ENCODE peak calls at places on chromosomes 12 and 14, in six cellular contexts. D is IMR-90, V is H1, C is mesenchymal stem cell, X is H9, J is neuronal stem cell. K is an unnamed sample.

GRCh38 chr12:26331960-26332359 is 136.6 kb downstream of the SSPN start:
- DNase-seq in C (no peak), V (no peak), D (no peak), J (no peak), X (no peak), K (no peak)

GRCh38 chr14:63045234-63045611 is at the start of gene KCNH5:
- DNase-seq in C (peak; percentile 44), V (peak; percentile 31), J (no peak), D (peak; percentile 46), X (peak; percentile 91), K (peak; percentile 51)

GRCh38 chr14:99612065-99612736 is 8.2 kb upstream of the CCDC85C start:
- DNase-seq in C (no peak), J (no peak), V (no peak), D (no peak), X (no peak), K (no peak)

GRCh38 chr14:47675489-47676300 is at the start of gene MDGA2:
- DNase-seq in V (peak; percentile 54), D (no peak), C (peak; percentile 74), X (peak; percentile 82), J (peak; percentile 56), K (no peak)

GRCh38 chr12:93894391-93895095 is 217.4 kb downstream of the CRADD start:
- DNase-seq in J (no peak), D (peak; percentile 52), C (no peak), V (no peak), X (no peak), K (no peak)

GRCh38 chr12:32548691-32549412 is 130.2 kb upstream of the DNM1L start:
- DNase-seq in J (no peak), C (peak; percentile 58), V (no peak), D (peak; percentile 79), X (no peak), K (no peak)

GRCh38 chr12:57104292-57104910 is 6.8 kb downstream of the STAT6 start:
- DNase-seq in C (no peak), D (no peak), V (no peak), X (no peak), J (no peak), K (no peak)

GRCh38 chr12:74646831-74647230 is 109.2 kb downstream of the ATXN7L3B start:
- DNase-seq in C (peak; percentile 5), X (no peak), V (no peak), J (no peak), D (no peak), K (peak; percentile 28)

GRCh38 chr14:37592288-37593274 is 2.5 kb downstream of the FOXA1 start:
- DNase-seq in C (peak; percentile 1), D (no peak), J (peak; percentile 21), X (peak; percentile 47), V (no peak), K (no peak)

GRCh38 chr12:16324772-16325171 is 22.7 kb upstream of the MGST1 start:
- DNase-seq in V (no peak), X (no peak), J (no peak), D (no peak), C (no peak), K (no peak)

GRCh38 chr12:26821212-26821701 is 11.7 kb downstream of the ITPR2 start:
- DNase-seq in V (no peak), D (peak; percentile 23), J (no peak), C (no peak), X (no peak), K (no peak)

GRCh38 chr12:6377667-6377994 is 2.3 kb upstream of the SCNN1A start:
- DNase-seq in D (no peak), J (no peak), X (peak; percentile 32), V (no peak), C (no peak), K (no peak)

GRCh38 chr12:71972441-71973074 is 33.9 kb downstream of the TPH2 start:
- DNase-seq in J (no peak), D (no peak), X (peak; percentile 64), V (no peak), C (no peak), K (no peak)

GRCh38 chr14:41986083-41986645 is 379.5 kb downstream of the LRFN5 start:
- DNase-seq in J (no peak), D (no peak), V (no peak), C (no peak), X (no peak), K (no peak)

GRCh38 chr14:37145395-37145794 is 27.0 kb downstream of the SLC25A21 start:
- DNase-seq in D (peak; percentile 13), J (no peak), X (no peak), C (no peak), V (no peak), K (peak; percentile 16)

GRCh38 chr12:91396296-91396695 is 213.7 kb upstream of the DCN start:
- DNase-seq in D (no peak), X (no peak), C (no peak), J (no peak), V (no peak), K (no peak)

GRCh38 chr12:40577834-40578233 is 114.4 kb upstream of the CNTN1 start:
- DNase-seq in J (no peak), D (no peak), C (no peak), V (no peak), X (no peak), K (no peak)

GRCh38 chr12:32397703-32398102 is 1.7 kb upstream of the FGD4 start:
- DNase-seq in V (no peak), J (no peak), X (peak; percentile 49), D (no peak), C (no peak), K (no peak)

GRCh38 chr14:24458736-24459135 is 16.2 kb upstream of the SDR39U1 start:
- DNase-seq in D (no peak), J (no peak), V (no peak), C (no peak), X (no peak), K (no peak)

GRCh38 chr14:71551291-71551955 is 380.8 kb upstream of the RGS6 start:
- DNase-seq in V (no peak), X (no peak), D (peak; percentile 84), C (peak; percentile 83), J (no peak), K (no peak)

GRCh38 chr12:107570721-107571120 is 114.9 kb upstream of the PWP1 start:
- DNase-seq in D (peak; percentile 67), X (no peak), C (no peak), J (no peak), V (no peak), K (no peak)

GRCh38 chr14:60163741-60164140 is 1.5 kb downstream of the DHRS7 start:
- DNase-seq in D (no peak), J (no peak), V (no peak), X (no peak), C (no peak), K (no peak)

GRCh38 chr14:77562681-77563080 is 53.8 kb downstream of the SPTLC2 start:
- DNase-seq in D (peak; percentile 98), C (peak; percentile 92), J (no peak), V (no peak), X (no peak), K (no peak)
- H3K9ac ChIP-seq in D (peak overlapping the region; percentile 4), C (no peak overlapping the region), J (no peak overlapping the region), V (no peak overlapping the region), X (no peak overlapping the region), K (no peak overlapping the region)

GRCh38 chr12:132043770-132044467 is 94.2 kb downstream of the EP400 start:
- DNase-seq in C (no peak), D (no peak), J (no peak), V (no peak), X (no peak), K (no peak)

GRCh38 chr12:132044661-132045412 is 95.1 kb downstream of the EP400 start:
- DNase-seq in C (no peak), J (no peak), V (no peak), X (no peak), D (no peak), K (no peak)

GRCh38 chr12:132049442-132049841 is 94.7 kb downstream of the DDX51 start:
- DNase-seq in D (no peak), J (no peak), C (no peak), X (no peak), V (no peak), K (no peak)

GRCh38 chr12:132045751-132046150 is 96.0 kb downstream of the EP400 start:
- DNase-seq in X (no peak), C (no peak), J (no peak), D (no peak), V (no peak), K (no peak)

GRCh38 chr12:132046561-132046960 is 96.8 kb downstream of the EP400 start:
- DNase-seq in V (no peak), D (peak; percentile 97), J (no peak), C (peak; percentile 99), X (no peak), K (peak; percentile 6)
- H2BK5ac ChIP-seq in V (peak overlapping the region; percentile 81), D (peak overlapping the region; percentile 46), J (no peak overlapping the region), C (no peak overlapping the region), X (no peak overlapping the region), K (no peak overlapping the region)

GRCh38 chr12:96486751-96487150 is 2.6 kb upstream of the CFAP54 start:
- DNase-seq in C (no peak), V (no peak), D (no peak), X (no peak), J (no peak), K (no peak)

GRCh38 chr12:96489392-96490056 is at the start of gene CFAP54:
- DNase-seq in V (peak; percentile 53), C (peak; percentile 94), J (peak; percentile 92), D (peak; percentile 89), X (peak; percentile 95), K (peak; percentile 100)

GRCh38 chr12:96487634-96488033 is 1.7 kb upstream of the CFAP54 start:
- DNase-seq in X (no peak), J (no peak), V (no peak), C (no peak), D (no peak), K (peak; percentile 60)

GRCh38 chr12:96483116-96483515 is 6.3 kb upstream of the CFAP54 start:
- DNase-seq in C (no peak), D (no peak), X (no peak), V (no peak), J (no peak), K (no peak)

GRCh38 chr12:96487214-96487613 is 2.2 kb upstream of the CFAP54 start:
- DNase-seq in J (no peak), X (no peak), C (peak; percentile 64), V (no peak), D (peak; percentile 88), K (peak; percentile 34)
- H3K14ac ChIP-seq in J (no peak overlapping the region), X (no peak overlapping the region), C (no peak overlapping the region), V (no peak overlapping the region), D (no peak overlapping the region), K (no peak overlapping the region)

GRCh38 chr14:95496111-95496681 is 20.3 kb downstream of the SYNE3 start:
- DNase-seq in J (no peak), X (no peak), C (peak; percentile 87), D (no peak), V (no peak), K (no peak)
- H3K9ac ChIP-seq in J (no peak overlapping the region), X (no peak overlapping the region), C (peak overlapping the region; percentile 61), D (no peak overlapping the region), V (no peak overlapping the region), K (no peak overlapping the region)

GRCh38 chr14:23377873-23378563 is 1.2 kb downstream of the CMTM5 start:
- DNase-seq in X (no peak), J (no peak), C (no peak), D (no peak), V (no peak), K (no peak)

GRCh38 chr14:23376477-23377200 is at the start of gene CMTM5:
- DNase-seq in X (peak; percentile 66), J (peak; percentile 51), D (no peak), C (no peak), V (no peak), K (no peak)

GRCh38 chr14:23377201-23377550 is 330 bp downstream of the CMTM5 start:
- DNase-seq in J (no peak), D (no peak), C (no peak), X (no peak), V (no peak), K (no peak)

GRCh38 chr14:23373041-23373440 is 432 bp downstream of the IL25 start:
- DNase-seq in V (no peak), X (no peak), D (no peak), C (no peak), J (no peak), K (no peak)

GRCh38 chr14:23375527-23376251 is 1.2 kb upstream of the CMTM5 start:
- DNase-seq in V (no peak), D (no peak), J (no peak), C (no peak), X (no peak), K (no peak)
- H2BK5ac ChIP-seq in V (no peak overlapping the region), D (no peak overlapping the region), J (peak overlapping the region; percentile 9), C (no peak overlapping the region), X (no peak overlapping the region), K (no peak overlapping the region)